ENCODE peak calls at places on chromosomes 11 and 22, in ten cellular contexts. One of them, this sample, is unnamed.
A peak's percentile ranks its signal among the peaks of the same experiment; 100 is the strongest.

GRCh38 chr11:126194121-126194543 is 17.3 kb downstream of the RPUSD4 start:
- DNase-seq in cardiac muscle cell: peak; percentile 71
- DNase-seq in smooth muscle cell of the brain vasculature: peak; percentile 41
- DNase-seq in tibial artery: peak; percentile 39
- DNase-seq in RWPE1: peak; percentile 66
- DNase-seq in A172: peak; percentile 28
- DNase-seq in dermis blood vessel endothelial cell: peak; percentile 76
- DNase-seq in right atrium auricular region: no peak
- DNase-seq in adipocyte: peak; percentile 83
- DNase-seq in HL-60: no peak
- DNase-seq in this sample: no peak

GRCh38 chr11:115653076-115653475 is 148.9 kb upstream of the CADM1 start:
- DNase-seq in smooth muscle cell of the brain vasculature: no peak
- DNase-seq in right atrium auricular region: no peak
- DNase-seq in A172: no peak
- DNase-seq in cardiac muscle cell: no peak
- DNase-seq in RWPE1: no peak
- DNase-seq in adipocyte: no peak
- DNase-seq in HL-60: no peak
- DNase-seq in dermis blood vessel endothelial cell: peak; percentile 46
- DNase-seq in tibial artery: no peak
- DNase-seq in this sample: no peak

GRCh38 chr11:34490304-34490703 is 23.3 kb downstream of the ELF5 start:
- DNase-seq in cardiac muscle cell: no peak
- DNase-seq in HL-60: no peak
- DNase-seq in tibial artery: no peak
- DNase-seq in A172: no peak
- DNase-seq in adipocyte: no peak
- DNase-seq in RWPE1: no peak
- DNase-seq in smooth muscle cell of the brain vasculature: no peak
- DNase-seq in right atrium auricular region: no peak
- DNase-seq in dermis blood vessel endothelial cell: no peak
- DNase-seq in this sample: no peak

GRCh38 chr11:67646535-67647336 is 3.8 kb downstream of the ACY3 start:
- DNase-seq in right atrium auricular region: no peak
- DNase-seq in dermis blood vessel endothelial cell: no peak
- DNase-seq in A172: no peak
- DNase-seq in RWPE1: no peak
- DNase-seq in smooth muscle cell of the brain vasculature: no peak
- DNase-seq in tibial artery: no peak
- DNase-seq in cardiac muscle cell: no peak
- DNase-seq in adipocyte: no peak
- DNase-seq in HL-60: peak; percentile 94
- DNase-seq in this sample: peak; percentile 76

GRCh38 chr11:61922539-61922938 is 5.2 kb upstream of the RAB3IL1 start:
- DNase-seq in tibial artery: peak; percentile 92
- DNase-seq in HL-60: peak; percentile 28
- DNase-seq in RWPE1: no peak
- DNase-seq in A172: no peak
- DNase-seq in smooth muscle cell of the brain vasculature: peak; percentile 76
- DNase-seq in dermis blood vessel endothelial cell: no peak
- DNase-seq in right atrium auricular region: peak; percentile 93
- DNase-seq in cardiac muscle cell: peak; percentile 94
- DNase-seq in adipocyte: peak; percentile 92
- DNase-seq in this sample: peak; percentile 75

GRCh38 chr11:16169946-16170345 is 186.4 kb downstream of the SOX6 start:
- DNase-seq in smooth muscle cell of the brain vasculature: no peak
- DNase-seq in A172: no peak
- DNase-seq in dermis blood vessel endothelial cell: no peak
- DNase-seq in right atrium auricular region: no peak
- DNase-seq in HL-60: no peak
- DNase-seq in RWPE1: no peak
- DNase-seq in cardiac muscle cell: no peak
- DNase-seq in tibial artery: no peak
- DNase-seq in adipocyte: no peak
- DNase-seq in this sample: no peak

GRCh38 chr11:123103326-123103980 is 41.5 kb upstream of the HSPA8 start:
- DNase-seq in tibial artery: peak; percentile 68
- DNase-seq in A172: peak; percentile 55
- DNase-seq in right atrium auricular region: peak; percentile 82
- DNase-seq in RWPE1: peak; percentile 34
- DNase-seq in adipocyte: peak; percentile 92
- DNase-seq in cardiac muscle cell: peak; percentile 80
- DNase-seq in smooth muscle cell of the brain vasculature: peak; percentile 69
- DNase-seq in HL-60: no peak
- DNase-seq in dermis blood vessel endothelial cell: peak; percentile 77
- DNase-seq in this sample: no peak

GRCh38 chr22:16601437-16602223 is 9.0 kb upstream of the CCT8L2 start:
- DNase-seq in cardiac muscle cell: no peak
- DNase-seq in smooth muscle cell of the brain vasculature: no peak
- DNase-seq in RWPE1: no peak
- DNase-seq in A172: no peak
- DNase-seq in right atrium auricular region: no peak
- DNase-seq in tibial artery: no peak
- DNase-seq in dermis blood vessel endothelial cell: no peak
- DNase-seq in HL-60: no peak
- DNase-seq in adipocyte: no peak
- DNase-seq in this sample: no peak

GRCh38 chr11:58513747-58514367 is 6.0 kb upstream of the OR5B21 start:
- DNase-seq in A172: peak; percentile 46
- DNase-seq in tibial artery: no peak
- DNase-seq in RWPE1: peak; percentile 64
- DNase-seq in adipocyte: peak; percentile 81
- DNase-seq in HL-60: no peak
- DNase-seq in right atrium auricular region: no peak
- DNase-seq in smooth muscle cell of the brain vasculature: peak; percentile 45
- DNase-seq in dermis blood vessel endothelial cell: peak; percentile 85
- DNase-seq in cardiac muscle cell: peak; percentile 77
- DNase-seq in this sample: no peak

GRCh38 chr11:31236052-31236652 is 133.4 kb downstream of the DCDC1 start:
- DNase-seq in dermis blood vessel endothelial cell: peak; percentile 12
- DNase-seq in smooth muscle cell of the brain vasculature: peak; percentile 2
- DNase-seq in HL-60: no peak
- DNase-seq in tibial artery: no peak
- DNase-seq in A172: peak; percentile 12
- DNase-seq in right atrium auricular region: no peak
- DNase-seq in cardiac muscle cell: peak; percentile 28
- DNase-seq in RWPE1: peak; percentile 20
- DNase-seq in adipocyte: peak; percentile 43
- DNase-seq in this sample: no peak

GRCh38 chr11:119424775-119425174 is 1.8 kb upstream of the THY1 start:
- DNase-seq in tibial artery: no peak
- DNase-seq in dermis blood vessel endothelial cell: no peak
- DNase-seq in HL-60: no peak
- DNase-seq in A172: no peak
- DNase-seq in smooth muscle cell of the brain vasculature: no peak
- DNase-seq in adipocyte: no peak
- DNase-seq in right atrium auricular region: no peak
- DNase-seq in cardiac muscle cell: no peak
- DNase-seq in RWPE1: no peak
- DNase-seq in this sample: no peak

GRCh38 chr11:35593143-35593542 is 25.1 kb upstream of the FJX1 start:
- DNase-seq in tibial artery: no peak
- DNase-seq in adipocyte: peak; percentile 65
- DNase-seq in dermis blood vessel endothelial cell: no peak
- DNase-seq in RWPE1: peak; percentile 69
- DNase-seq in right atrium auricular region: peak; percentile 52
- DNase-seq in HL-60: no peak
- DNase-seq in cardiac muscle cell: peak; percentile 92
- DNase-seq in A172: peak; percentile 95
- DNase-seq in smooth muscle cell of the brain vasculature: no peak
- DNase-seq in this sample: no peak

GRCh38 chr11:73384127-73384441 is 7.9 kb downstream of the RELT start:
- DNase-seq in tibial artery: no peak
- DNase-seq in right atrium auricular region: no peak
- DNase-seq in cardiac muscle cell: no peak
- DNase-seq in RWPE1: no peak
- DNase-seq in smooth muscle cell of the brain vasculature: no peak
- DNase-seq in adipocyte: no peak
- DNase-seq in HL-60: no peak
- DNase-seq in dermis blood vessel endothelial cell: no peak
- DNase-seq in A172: no peak
- DNase-seq in this sample: no peak

GRCh38 chr11:1734571-1735081 is 15.8 kb downstream of the IFITM10 start:
- DNase-seq in right atrium auricular region: no peak
- DNase-seq in RWPE1: no peak
- DNase-seq in adipocyte: no peak
- DNase-seq in HL-60: no peak
- DNase-seq in cardiac muscle cell: no peak
- DNase-seq in dermis blood vessel endothelial cell: no peak
- DNase-seq in tibial artery: no peak
- DNase-seq in smooth muscle cell of the brain vasculature: no peak
- DNase-seq in A172: no peak
- DNase-seq in this sample: peak; percentile 57

GRCh38 chr11:12141283-12141682 is 30.9 kb downstream of the MICAL2 start:
- DNase-seq in RWPE1: no peak
- DNase-seq in dermis blood vessel endothelial cell: no peak
- DNase-seq in cardiac muscle cell: no peak
- DNase-seq in right atrium auricular region: no peak
- DNase-seq in adipocyte: no peak
- DNase-seq in tibial artery: no peak
- DNase-seq in HL-60: no peak
- DNase-seq in A172: no peak
- DNase-seq in smooth muscle cell of the brain vasculature: no peak
- DNase-seq in this sample: no peak

GRCh38 chr11:17734418-17734911 is at the start of gene KCNC1:
- DNase-seq in A172: peak; percentile 16
- DNase-seq in smooth muscle cell of the brain vasculature: no peak
- DNase-seq in adipocyte: peak; percentile 64
- DNase-seq in RWPE1: no peak
- DNase-seq in dermis blood vessel endothelial cell: peak; percentile 53
- DNase-seq in tibial artery: no peak
- DNase-seq in right atrium auricular region: no peak
- DNase-seq in cardiac muscle cell: peak; percentile 55
- DNase-seq in HL-60: no peak
- DNase-seq in this sample: peak; percentile 77

GRCh38 chr11:71562120-71562519 is 3.2 kb upstream of the KRTAP5-10 start:
- DNase-seq in right atrium auricular region: no peak
- DNase-seq in RWPE1: no peak
- DNase-seq in HL-60: no peak
- DNase-seq in cardiac muscle cell: peak; percentile 4
- DNase-seq in A172: no peak
- DNase-seq in smooth muscle cell of the brain vasculature: no peak
- DNase-seq in dermis blood vessel endothelial cell: no peak
- DNase-seq in tibial artery: no peak
- DNase-seq in adipocyte: no peak
- DNase-seq in this sample: no peak

GRCh38 chr22:20560716-20561115 is 53.3 kb downstream of the MED15 start:
- DNase-seq in adipocyte: no peak
- DNase-seq in A172: no peak
- DNase-seq in dermis blood vessel endothelial cell: no peak
- DNase-seq in cardiac muscle cell: no peak
- DNase-seq in smooth muscle cell of the brain vasculature: no peak
- DNase-seq in RWPE1: no peak
- DNase-seq in tibial artery: no peak
- DNase-seq in HL-60: no peak
- DNase-seq in right atrium auricular region: no peak
- DNase-seq in this sample: no peak

GRCh38 chr11:130024356-130024755 is 21.7 kb upstream of the PRDM10 start:
- DNase-seq in HL-60: no peak
- DNase-seq in smooth muscle cell of the brain vasculature: no peak
- DNase-seq in cardiac muscle cell: no peak
- DNase-seq in dermis blood vessel endothelial cell: no peak
- DNase-seq in right atrium auricular region: no peak
- DNase-seq in tibial artery: no peak
- DNase-seq in RWPE1: no peak
- DNase-seq in A172: no peak
- DNase-seq in adipocyte: no peak
- DNase-seq in this sample: no peak

GRCh38 chr11:108494182-108494581 is 4.0 kb downstream of the POGLUT3 start:
- DNase-seq in tibial artery: no peak
- DNase-seq in A172: no peak
- DNase-seq in adipocyte: no peak
- DNase-seq in HL-60: no peak
- DNase-seq in dermis blood vessel endothelial cell: peak; percentile 28
- DNase-seq in smooth muscle cell of the brain vasculature: no peak
- DNase-seq in RWPE1: no peak
- DNase-seq in cardiac muscle cell: no peak
- DNase-seq in right atrium auricular region: no peak
- DNase-seq in this sample: no peak

GRCh38 chr11:94171693-94172440 is 43.2 kb downstream of the PANX1 start:
- DNase-seq in smooth muscle cell of the brain vasculature: no peak
- DNase-seq in tibial artery: no peak
- DNase-seq in adipocyte: peak; percentile 77
- DNase-seq in cardiac muscle cell: peak; percentile 65
- DNase-seq in dermis blood vessel endothelial cell: peak; percentile 69
- DNase-seq in RWPE1: peak; percentile 25
- DNase-seq in right atrium auricular region: no peak
- DNase-seq in HL-60: no peak
- DNase-seq in A172: no peak
- DNase-seq in this sample: no peak

GRCh38 chr22:40502919-40503318 is 132.5 kb downstream of the SGSM3 start:
- DNase-seq in cardiac muscle cell: no peak
- DNase-seq in HL-60: no peak
- DNase-seq in RWPE1: no peak
- DNase-seq in dermis blood vessel endothelial cell: no peak
- DNase-seq in A172: no peak
- DNase-seq in tibial artery: no peak
- DNase-seq in smooth muscle cell of the brain vasculature: no peak
- DNase-seq in adipocyte: no peak
- DNase-seq in right atrium auricular region: no peak
- DNase-seq in this sample: no peak

GRCh38 chr11:120108154-120108784 is 29.6 kb downstream of the TRIM29 start:
- DNase-seq in A172: peak; percentile 21
- DNase-seq in smooth muscle cell of the brain vasculature: peak; percentile 7
- DNase-seq in adipocyte: peak; percentile 85
- DNase-seq in right atrium auricular region: no peak
- DNase-seq in HL-60: peak; percentile 13
- DNase-seq in RWPE1: peak; percentile 93
- DNase-seq in tibial artery: peak; percentile 66
- DNase-seq in dermis blood vessel endothelial cell: peak; percentile 72
- DNase-seq in cardiac muscle cell: peak; percentile 64
- DNase-seq in this sample: peak; percentile 89

GRCh38 chr22:18994780-18995711 is 59.0 kb upstream of the PRODH start:
- DNase-seq in adipocyte: no peak
- DNase-seq in right atrium auricular region: no peak
- DNase-seq in HL-60: no peak
- DNase-seq in smooth muscle cell of the brain vasculature: no peak
- DNase-seq in dermis blood vessel endothelial cell: no peak
- DNase-seq in RWPE1: no peak
- DNase-seq in A172: no peak
- DNase-seq in cardiac muscle cell: no peak
- DNase-seq in tibial artery: no peak
- DNase-seq in this sample: peak; percentile 60

GRCh38 chr22:46085831-46086576 is 64.3 kb upstream of the PPARA start:
- DNase-seq in smooth muscle cell of the brain vasculature: no peak
- DNase-seq in HL-60: no peak
- DNase-seq in adipocyte: no peak
- DNase-seq in cardiac muscle cell: peak; percentile 64
- DNase-seq in RWPE1: peak; percentile 83
- DNase-seq in right atrium auricular region: peak; percentile 87
- DNase-seq in dermis blood vessel endothelial cell: peak; percentile 30
- DNase-seq in A172: no peak
- DNase-seq in tibial artery: peak; percentile 67
- DNase-seq in this sample: peak; percentile 82

GRCh38 chr22:48153726-48154125 is 1391.3 kb downstream of the TBC1D22A start:
- DNase-seq in adipocyte: no peak
- DNase-seq in HL-60: no peak
- DNase-seq in smooth muscle cell of the brain vasculature: no peak
- DNase-seq in RWPE1: no peak
- DNase-seq in A172: no peak
- DNase-seq in tibial artery: no peak
- DNase-seq in right atrium auricular region: no peak
- DNase-seq in dermis blood vessel endothelial cell: no peak
- DNase-seq in cardiac muscle cell: no peak
- DNase-seq in this sample: no peak

GRCh38 chr22:17337639-17338038 is 31.6 kb upstream of the CECR2 start:
- DNase-seq in HL-60: no peak
- DNase-seq in A172: no peak
- DNase-seq in RWPE1: no peak
- DNase-seq in tibial artery: no peak
- DNase-seq in smooth muscle cell of the brain vasculature: no peak
- DNase-seq in cardiac muscle cell: no peak
- DNase-seq in adipocyte: no peak
- DNase-seq in dermis blood vessel endothelial cell: no peak
- DNase-seq in right atrium auricular region: no peak
- DNase-seq in this sample: no peak

GRCh38 chr11:2759228-2760195 is 59.7 kb upstream of the KCNQ1OT1 start:
- DNase-seq in A172: no peak
- DNase-seq in tibial artery: peak; percentile 10
- DNase-seq in RWPE1: no peak
- DNase-seq in HL-60: no peak
- DNase-seq in smooth muscle cell of the brain vasculature: no peak
- DNase-seq in right atrium auricular region: no peak
- DNase-seq in dermis blood vessel endothelial cell: no peak
- DNase-seq in cardiac muscle cell: no peak
- DNase-seq in adipocyte: no peak
- DNase-seq in this sample: peak; percentile 69

This sample was measured in left lung.